ENCODE peak calls at places on chromosomes 5 and 9, in nine cellular contexts. A, R, D, G, F, O, Q, L and P are unnamed samples.

GRCh38 chr5:68383888-68384310 is 168.3 kb downstream of the PIK3R1 start:
- DNase-seq in F (no peak), A (no peak), Q (no peak), G (no peak), O (no peak), L (no peak), R (no peak), D (no peak), P (no peak)

GRCh38 chr5:133401731-133402347 is 210.5 kb downstream of the FSTL4 start:
- DNase-seq in F (no peak), G (no peak), O (no peak), L (no peak), A (no peak), R (no peak), D (no peak), Q (no peak), P (no peak)

GRCh38 chr9:25600501-25600900 is 77.7 kb downstream of the TUSC1 start:
- DNase-seq in R (no peak), F (no peak), O (no peak), A (no peak), Q (no peak), L (no peak), D (no peak), G (no peak), P (no peak)

GRCh38 chr5:15993334-15993733 is 186.3 kb downstream of the MARCHF11 start:
- DNase-seq in L (no peak), G (peak; percentile 62), O (no peak), Q (no peak), A (no peak), R (no peak), F (no peak), D (no peak), P (no peak)

GRCh38 chr5:135456238-135457099 is 4.3 kb upstream of the TIFAB start:
- DNase-seq in Q (no peak), G (no peak), R (peak; percentile 46), O (no peak), L (peak; percentile 68), D (peak; percentile 25), F (no peak), A (peak; percentile 49), P (no peak)

GRCh38 chr5:64794053-64794770 is 25.5 kb downstream of the CWC27 start:
- DNase-seq in D (no peak), O (no peak), A (no peak), Q (no peak), R (no peak), L (no peak), G (peak; percentile 73), F (no peak), P (no peak)

GRCh38 chr9:134066923-134067851 is 639 bp downstream of the BRD3 start:
- DNase-seq in R (no peak), A (peak; percentile 34), G (peak; percentile 10), O (peak; percentile 81), F (no peak), L (no peak), Q (peak; percentile 43), D (no peak), P (peak; percentile 90)

GRCh38 chr5:139392678-139393496 is 2.0 kb downstream of the PROB1 start:
- DNase-seq in O (peak; percentile 92), A (peak; percentile 75), Q (peak; percentile 94), L (no peak), F (no peak), R (peak; percentile 66), G (peak; percentile 57), D (no peak), P (peak; percentile 94)

GRCh38 chr9:38380230-38380871 is 12.2 kb upstream of the ALDH1B1 start:
- DNase-seq in A (no peak), R (no peak), L (no peak), O (no peak), Q (no peak), D (no peak), F (no peak), G (no peak), P (no peak)

GRCh38 chr9:91949946-91950664 is at the start of gene ROR2:
- DNase-seq in F (no peak), O (peak; percentile 96), L (no peak), G (peak; percentile 7), Q (peak; percentile 91), D (peak; percentile 39), A (peak; percentile 84), R (peak; percentile 37), P (peak; percentile 32)

GRCh38 chr9:91951944-91952520 is 2.0 kb upstream of the ROR2 start:
- DNase-seq in Q (no peak), L (no peak), G (no peak), A (no peak), D (no peak), O (no peak), F (no peak), R (no peak), P (no peak)

GRCh38 chr9:91954841-91955471 is 4.9 kb upstream of the ROR2 start:
- DNase-seq in O (peak; percentile 68), Q (peak; percentile 93), F (no peak), G (peak; percentile 28), A (peak; percentile 71), D (no peak), R (peak; percentile 54), L (no peak), P (no peak)

GRCh38 chr9:91949293-91949945 is 609 bp downstream of the ROR2 start:
- DNase-seq in D (no peak), L (no peak), F (no peak), O (peak; percentile 74), Q (peak; percentile 60), A (no peak), R (no peak), G (no peak), P (no peak)

DNA sequence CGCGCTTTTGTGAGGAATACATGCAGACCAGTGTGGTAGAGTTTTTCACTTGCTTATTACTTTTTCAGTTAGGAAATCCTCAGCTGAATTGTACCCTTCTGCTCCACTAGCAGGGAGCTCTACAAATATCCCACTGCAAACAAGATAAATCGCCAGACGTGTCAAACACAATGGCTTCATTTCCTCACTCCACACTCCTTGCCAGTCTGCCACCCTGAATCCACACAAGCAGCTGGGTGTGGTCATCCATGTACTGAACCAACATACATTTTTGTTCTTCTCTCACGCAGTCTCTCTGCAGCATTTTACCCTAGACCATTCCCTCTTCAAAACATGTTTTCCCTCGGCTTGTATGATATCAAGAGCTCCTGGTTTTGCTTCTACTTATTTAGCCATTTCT is 3.7 kb upstream of the ROR2 start:
- DNase-seq in O (no peak), F (no peak), Q (no peak), A (no peak), L (no peak), D (no peak), R (no peak), G (no peak), P (no peak)
- TF ChIP-seq POLR2AphosphoS5 in O (no peak), F (no peak), Q (no peak), A (no peak), L (no peak), D (no peak), R (no peak), G (no peak), P (no peak)

GRCh38 chr9:4145482-4145881 is 154.4 kb downstream of the GLIS3 start:
- DNase-seq in O (no peak), L (no peak), A (no peak), D (no peak), Q (peak; percentile 36), R (no peak), F (no peak), G (no peak), P (no peak)

GRCh38 chr9:4141201-4141750 is 158.6 kb downstream of the GLIS3 start:
- DNase-seq in Q (no peak), D (no peak), G (no peak), O (no peak), R (no peak), L (no peak), F (no peak), A (no peak), P (no peak)

GRCh38 chr9:4146293-4146692 is 153.6 kb downstream of the GLIS3 start:
- DNase-seq in F (no peak), A (no peak), Q (no peak), D (no peak), G (no peak), R (no peak), L (no peak), O (no peak), P (no peak)

GRCh38 chr9:4144869-4145268 is 155.0 kb downstream of the GLIS3 start:
- DNase-seq in A (no peak), F (no peak), O (no peak), L (no peak), D (no peak), G (no peak), R (no peak), Q (no peak), P (no peak)

DNA sequence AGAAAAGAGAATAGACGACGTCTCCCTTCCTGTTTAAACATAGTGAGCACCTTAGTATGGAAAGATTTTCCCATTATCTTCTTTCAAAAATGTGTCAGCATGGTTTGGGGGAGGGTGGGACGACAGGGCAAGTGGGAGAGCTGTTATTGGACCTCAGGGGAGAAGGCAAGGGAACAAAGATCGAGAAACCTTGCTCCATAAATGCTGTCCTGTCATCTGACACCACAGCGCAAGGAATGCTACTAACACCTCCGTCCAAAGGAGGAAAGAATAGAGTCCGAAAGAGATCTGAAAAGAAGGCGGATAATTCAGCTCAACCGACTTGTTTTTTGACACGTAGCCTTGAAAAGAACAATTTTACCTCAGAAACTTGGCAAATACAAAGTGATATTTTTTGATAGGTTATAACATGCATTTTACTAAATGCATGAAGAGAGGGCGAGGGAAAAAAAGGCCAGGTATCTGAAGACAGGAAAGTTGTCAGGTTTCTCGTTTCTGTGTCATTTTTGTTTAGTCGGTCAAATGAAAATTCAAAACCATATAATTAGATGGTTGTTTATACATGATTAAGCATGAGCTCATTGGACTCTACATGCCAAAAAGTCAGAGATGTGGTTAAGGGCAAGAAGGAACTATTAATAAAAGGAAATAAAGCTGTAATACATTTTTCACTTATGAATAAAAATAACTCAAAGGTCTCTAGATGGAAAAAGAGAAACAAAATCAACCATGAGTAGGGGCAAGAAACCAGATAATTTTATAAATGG is 155.7 kb downstream of the GLIS3 start:
- DNase-seq in Q (peak; percentile 44), R (no peak), G (no peak), F (no peak), D (no peak), L (no peak), O (no peak), A (no peak), P (no peak)
- H3K4me1 ChIP-seq in Q (peaks cover 10% of the 10 kb centered on the region), R (no peaks in the 10 kb centered on the region), G (peaks cover 4% of the 10 kb centered on the region), F (peaks cover 3% of the 10 kb centered on the region), D (no peaks in the 10 kb centered on the region), L (no peaks in the 10 kb centered on the region), O (peaks cover 32% of the 10 kb centered on the region), A (peaks cover 18% of the 10 kb centered on the region), P (no peaks in the 10 kb centered on the region)

GRCh38 chr9:21415492-21416267 is 6.8 kb downstream of the IFNA8 start:
- DNase-seq in A (no peak), D (no peak), F (no peak), O (no peak), Q (no peak), L (no peak), R (no peak), G (no peak), P (no peak)
- H3K4me3 ChIP-seq in A (no peak overlapping the region), D (no peak overlapping the region), F (no peak overlapping the region), O (no peak overlapping the region), Q (no peak overlapping the region), L (no peak overlapping the region), R (no peak overlapping the region), G (no peak overlapping the region), P (no peak overlapping the region)

DNA sequence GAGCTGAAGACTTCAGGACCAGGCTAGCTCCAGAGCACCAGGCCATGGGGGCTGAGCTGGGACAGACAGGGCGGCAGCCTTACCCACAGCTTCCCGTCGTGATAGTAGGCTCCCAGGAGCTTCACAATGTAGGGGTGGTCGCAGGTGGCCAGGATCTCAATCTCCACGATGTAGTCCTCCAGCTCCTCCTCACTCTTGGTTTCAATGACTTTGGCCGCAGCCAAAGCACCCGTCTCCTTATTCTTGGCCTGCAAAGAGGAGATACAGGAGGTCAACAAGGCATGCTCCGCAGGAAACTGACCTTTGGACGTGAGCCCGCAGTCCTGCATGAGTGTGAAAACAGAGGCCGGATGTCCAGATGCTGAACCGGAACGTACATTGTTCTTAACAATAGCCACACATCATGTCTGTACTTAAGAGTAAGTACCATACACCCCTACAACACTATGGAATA is 31.5 kb downstream of the STK10 start:
- DNase-seq in D (no peak), R (no peak), G (peak; percentile 98), Q (no peak), L (no peak), A (peak; percentile 47), O (no peak), F (no peak), P (no peak)
- TF ChIP-seq POLR2AphosphoS5 in D (no peak), R (no peak), G (peak; percentile 90), Q (no peak), L (no peak), A (no peak), O (no peak), F (no peak), P (peak; percentile 66)